ENCODE peak calls at places on chromosomes 6 and 20, in seven cellular contexts. A is IMR-90, C is H1, L is H9, O is neural progenitor cell, D is OCI-LY7, F is mammary epithelial cell. V is an unnamed sample.

GRCh38 chr20:45497971-45498494 is 17.4 kb downstream of the SPINT3 start:
- DNase-seq in A (no peak), C (no peak), L (no peak), O (peak; percentile 12), D (no peak), F (no peak), V (no peak)

GRCh38 chr6:11869656-11870340 is 91.2 kb upstream of the ADTRP start:
- DNase-seq in A (peak; percentile 84), C (no peak), L (no peak), O (no peak), D (no peak), F (no peak), V (peak; percentile 45)

GRCh38 chr20:16445482-16445881 is 127.8 kb downstream of the KIF16B start:
- DNase-seq in A (no peak), C (no peak), L (no peak), O (no peak), D (no peak), F (no peak), V (no peak)

GRCh38 chr6:4342407-4343137 is 207.2 kb upstream of the ECI2 start:
- DNase-seq in A (peak; percentile 44), C (no peak), L (no peak), O (no peak), D (no peak), F (no peak), V (no peak)

GRCh38 chr6:161545741-161546140 is 271.9 kb upstream of the AGPAT4 start:
- DNase-seq in A (no peak), C (no peak), L (no peak), O (no peak), D (no peak), F (no peak), V (no peak)

GRCh38 chr6:155013457-155013876 is 18.4 kb downstream of the TIAM2 start:
- DNase-seq in A (peak; percentile 24), C (no peak), L (no peak), O (no peak), D (no peak), F (no peak), V (no peak)

GRCh38 chr6:134230087-134230717 is 87.7 kb downstream of the SGK1 start:
- DNase-seq in A (no peak), C (no peak), L (no peak), O (peak; percentile 8), D (peak; percentile 37), F (no peak), V (no peak)

GRCh38 chr6:43120938-43121913 is 45.1 kb downstream of the PTK7 start:
- DNase-seq in A (peak; percentile 98), C (no peak), L (no peak), O (peak; percentile 42), D (no peak), F (peak; percentile 93), V (peak; percentile 93)

GRCh38 chr20:46351357-46352058 is 43.2 kb upstream of the CDH22 start:
- DNase-seq in A (no peak), C (no peak), L (no peak), O (no peak), D (no peak), F (no peak), V (peak; percentile 71)

GRCh38 chr6:109298605-109299004 is 83.7 kb downstream of the CD164 start:
- DNase-seq in A (no peak), C (no peak), L (no peak), O (no peak), D (no peak), F (no peak), V (no peak)

DNA sequence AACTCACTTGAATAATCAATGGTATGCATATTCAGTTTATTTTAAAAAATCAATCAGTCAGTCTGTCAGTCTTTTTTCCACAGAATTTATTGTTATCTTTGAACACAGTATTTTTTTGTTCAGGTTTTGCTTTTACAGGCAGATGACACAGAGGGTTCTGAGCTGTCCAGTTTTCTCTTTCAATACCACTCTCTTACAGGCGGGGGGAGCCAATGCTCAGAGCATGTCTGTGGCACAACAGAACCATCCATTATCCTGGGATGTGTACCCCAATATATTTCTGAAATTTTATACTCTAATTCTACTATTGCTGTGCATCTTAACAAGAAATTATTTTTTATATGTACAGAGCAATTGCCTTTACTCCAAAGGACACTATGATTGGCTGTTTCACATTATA is 21.2 kb downstream of the ROS1 start:
- DNase-seq in A (peak; percentile 21), C (no peak), L (no peak), O (peak; percentile 18), D (no peak), F (peak; percentile 26), V (peak; percentile 45)
- TF ChIP-seq CTCF in A (peak; percentile 53), C (no peak), L (peak; percentile 38), O (peak; percentile 32), D (peak; percentile 43), F (peak; percentile 29), V (peak; percentile 54)

GRCh38 chr6:15621203-15622044 is 41.4 kb downstream of the DTNBP1 start:
- DNase-seq in A (peak; percentile 30), C (no peak), L (peak; percentile 50), O (peak; percentile 65), D (no peak), F (peak; percentile 73), V (no peak)
- H2AFZ ChIP-seq in A (peak overlapping the region; percentile 58), C (no peak overlapping the region), L (no peak overlapping the region), O (no peak overlapping the region), D (no peak overlapping the region), F (peak overlapping the region; percentile 74), V (peak overlapping the region; percentile 75)

GRCh38 chr6:122393339-122393896 is 6.0 kb upstream of the HSF2 start:
- DNase-seq in A (no peak), C (no peak), L (no peak), O (peak; percentile 37), D (no peak), F (no peak), V (peak; percentile 46)

GRCh38 chr6:122399055-122399347 is 451 bp upstream of the HSF2 start:
- DNase-seq in A (no peak), C (no peak), L (no peak), O (no peak), D (no peak), F (no peak), V (no peak)

GRCh38 chr6:122392564-122393338 is 6.7 kb upstream of the HSF2 start:
- DNase-seq in A (no peak), C (no peak), L (no peak), O (no peak), D (no peak), F (no peak), V (no peak)

GRCh38 chr6:122389704-122390103 is 9.7 kb upstream of the HSF2 start:
- DNase-seq in A (peak; percentile 25), C (no peak), L (no peak), O (no peak), D (no peak), F (peak; percentile 20), V (no peak)

GRCh38 chr6:122394016-122394415 is 5.4 kb upstream of the HSF2 start:
- DNase-seq in A (no peak), C (no peak), L (no peak), O (no peak), D (no peak), F (no peak), V (no peak)
- H3K27ac ChIP-seq in A (no peak overlapping the region), C (no peak overlapping the region), L (no peak overlapping the region), O (no peak overlapping the region), D (no peak overlapping the region), F (no peak overlapping the region), V (no peak overlapping the region)

GRCh38 chr6:139133733-139134360 is 1.0 kb upstream of the HECA start:
- DNase-seq in A (no peak), C (no peak), L (no peak), O (no peak), D (no peak), F (no peak), V (peak; percentile 44)

GRCh38 chr6:139133272-139133671 is 1.6 kb upstream of the HECA start:
- DNase-seq in A (no peak), C (no peak), L (no peak), O (no peak), D (no peak), F (no peak), V (no peak)

GRCh38 chr6:139137716-139138115 is 2.8 kb downstream of the HECA start:
- DNase-seq in A (no peak), C (no peak), L (no peak), O (no peak), D (no peak), F (no peak), V (no peak)

GRCh38 chr6:139134817-139135577 is at the start of gene HECA:
- DNase-seq in A (peak; percentile 94), C (peak; percentile 99), L (peak; percentile 92), O (peak; percentile 96), D (peak; percentile 95), F (peak; percentile 89), V (peak; percentile 98)

GRCh38 chr6:139135578-139136545 is 982 bp downstream of the HECA start:
- DNase-seq in A (peak; percentile 11), C (peak; percentile 54), L (no peak), O (peak; percentile 55), D (peak; percentile 64), F (peak; percentile 39), V (peak; percentile 73)
- TF ChIP-seq CTCF in A (peak; percentile 10), C (no peak), L (no peak), O (no peak), D (no peak), F (no peak), V (no peak)

GRCh38 chr6:52635049-52635577 is 35.8 kb upstream of the TMEM14A start:
- DNase-seq in A (peak; percentile 46), C (no peak), L (no peak), O (no peak), D (no peak), F (no peak), V (no peak)
- H2AFZ ChIP-seq in A (peak overlapping the region; percentile 88), C (peak overlapping the region; percentile 56), L (no peak overlapping the region), O (peak overlapping the region; percentile 61), D (no peak overlapping the region), F (no peak overlapping the region), V (peak overlapping the region; percentile 71)

V was measured in osteoblast.